ENCODE peak calls at places on chromosomes 12 and 14, in ten cellular contexts. J is IMR-90; P is CD4-positive, alpha-beta memory T cell; L is brain microvascular endothelial cell; O is Karpas-422; G is heart left ventricle; K is BE2C; M is testis; Y is tibial artery; B is GM06990. Z is an unnamed sample. For H3K36me3, the result is how much of the 10 kb centered on the place peaks cover.

GRCh38 chr14:50452979-50453705 is 56.5 kb upstream of the CDKL1 start:
- DNase-seq in M (no peak), K (no peak), J (peak), Y (no peak), O (no peak), G (no peak), L (peak), P (no peak), B (no peak), Z (no peak)

GRCh38 chr12:62860501-62861156 is 74.3 kb downstream of the PPM1H start:
- DNase-seq in K (no peak), L (peak), Y (no peak), M (peak), O (no peak), J (peak), G (no peak), P (no peak), B (no peak), Z (no peak)

GRCh38 chr12:2251485-2252179 is 198.8 kb downstream of the CACNA1C start:
- DNase-seq in O (no peak), M (no peak), Y (no peak), J (peak), L (no peak), B (no peak), P (no peak), K (no peak), G (no peak), Z (no peak)

GRCh38 chr14:22213110-22213509 is 375.9 kb downstream of the DAD1 start:
- DNase-seq in M (no peak), K (no peak), O (no peak), Y (no peak), L (no peak), B (no peak), J (peak), P (no peak), G (no peak), Z (no peak)

GRCh38 chr14:89348726-89349125 is 68.3 kb downstream of the FOXN3 start:
- DNase-seq in O (no peak), G (no peak), Y (no peak), M (no peak), K (no peak), B (no peak), P (no peak), J (no peak), L (no peak), Z (no peak)

GRCh38 chr12:45050751-45051489 is at the start of gene DBX2:
- DNase-seq in L (no peak), P (no peak), G (no peak), J (no peak), M (peak), K (no peak), O (no peak), B (peak), Y (no peak), Z (peak)

GRCh38 chr14:88535149-88535548 is 19.7 kb downstream of the PTPN21 start:
- DNase-seq in Y (no peak), B (no peak), J (no peak), L (no peak), O (no peak), P (no peak), G (no peak), K (no peak), M (no peak), Z (no peak)

GRCh38 chr12:2243275-2243674 is 190.5 kb downstream of the CACNA1C start:
- DNase-seq in P (no peak), M (no peak), G (no peak), Y (no peak), O (no peak), J (peak), L (no peak), K (no peak), B (no peak), Z (no peak)

GRCh38 chr12:27523305-27523641 is 733 bp upstream of the PPFIBP1 start:
- DNase-seq in O (no peak), L (no peak), K (no peak), B (no peak), Y (no peak), M (no peak), P (no peak), J (no peak), G (no peak), Z (no peak)

GRCh38 chr14:103748539-103748867 is 32.9 kb downstream of the ZFYVE21 start:
- DNase-seq in B (no peak), Y (no peak), L (no peak), O (no peak), P (peak), G (no peak), M (no peak), J (no peak), K (no peak), Z (no peak)

GRCh38 chr14:103246089-103246488 is 87.9 kb upstream of the EIF5 start:
- DNase-seq in G (no peak), K (no peak), M (no peak), O (no peak), B (no peak), P (no peak), L (no peak), J (no peak), Y (no peak), Z (no peak)

GRCh38 chr12:22103418-22103817 is 57.4 kb downstream of the CMAS start:
- DNase-seq in L (no peak), J (no peak), B (no peak), M (no peak), K (no peak), O (no peak), Y (no peak), G (no peak), P (no peak), Z (no peak)

GRCh38 chr12:39571351-39571750 is 48.3 kb downstream of the ABCD2 start:
- DNase-seq in G (no peak), P (no peak), M (no peak), K (no peak), L (no peak), Y (no peak), J (no peak), B (no peak), O (no peak), Z (no peak)

GRCh38 chr14:105913221-105913620 is 386.8 kb downstream of the TMEM121 start:
- DNase-seq in M (no peak), B (no peak), L (no peak), P (no peak), J (no peak), K (no peak), Y (no peak), O (no peak), G (peak), Z (peak)

GRCh38 chr14:34931206-34931605 is 51.6 kb upstream of the SRP54 start:
- DNase-seq in J (peak), G (no peak), O (no peak), B (no peak), Y (no peak), K (no peak), P (peak), L (no peak), M (no peak), Z (no peak)

GRCh38 chr14:79598339-79598738 is 613.0 kb downstream of the DIO2 start:
- DNase-seq in G (no peak), M (no peak), L (peak), J (peak), P (no peak), B (no peak), Y (no peak), O (no peak), K (no peak), Z (no peak)

GRCh38 chr14:24851837-24852236 is 198.1 kb downstream of the STXBP6 start:
- DNase-seq in K (no peak), B (no peak), O (no peak), J (peak), M (no peak), L (no peak), P (no peak), Y (no peak), G (no peak), Z (no peak)

GRCh38 chr14:101200008-101200649 is 296.6 kb upstream of the RTL1 start:
- DNase-seq in M (no peak), G (no peak), P (no peak), J (no peak), B (no peak), O (no peak), Y (no peak), L (no peak), K (no peak), Z (no peak)

GRCh38 chr14:71574976-71575375 is 357.3 kb upstream of the RGS6 start:
- DNase-seq in M (peak), K (no peak), P (no peak), B (no peak), G (no peak), Y (no peak), L (peak), J (peak), O (no peak), Z (no peak)

GRCh38 chr14:90416649-90417237 is 19.9 kb downstream of the CALM1 start:
- DNase-seq in L (no peak), P (no peak), O (no peak), G (no peak), J (no peak), B (no peak), K (no peak), M (no peak), Y (no peak), Z (no peak)

GRCh38 chr14:36973806-36974442 is 198.5 kb downstream of the SLC25A21 start:
- DNase-seq in B (no peak), K (no peak), M (no peak), J (peak), Y (no peak), P (no peak), L (peak), O (no peak), G (no peak), Z (no peak)

GRCh38 chr12:67331123-67331522 is 62.0 kb downstream of the CAND1 start:
- DNase-seq in P (no peak), M (no peak), B (no peak), G (no peak), J (no peak), Y (no peak), L (no peak), O (no peak), K (no peak), Z (no peak)

GRCh38 chr14:54737132-54737711 is 165.4 kb downstream of the GCH1 start:
- DNase-seq in J (peak), P (no peak), O (no peak), G (no peak), B (no peak), M (no peak), L (peak), K (no peak), Y (no peak), Z (no peak)

GRCh38 chr14:103108749-103109207 is 14.3 kb downstream of the EXOC3L4 start:
- DNase-seq in J (peak), P (no peak), Y (no peak), G (no peak), O (no peak), M (no peak), B (peak), K (no peak), L (no peak), Z (peak)

GRCh38 chr14:105020815-105021655 is at the start of gene CDCA4:
- DNase-seq in K (peak), M (peak), Y (peak), P (peak), L (peak), O (peak), B (peak), J (peak), G (peak), Z (peak)

GRCh38 chr14:22433059-22433458 is 156.0 kb downstream of the DAD1 start:
- DNase-seq in Y (no peak), B (no peak), P (no peak), J (no peak), G (no peak), O (peak), L (no peak), K (no peak), M (no peak), Z (no peak)

GRCh38 chr12:76820888-76821482 is 57.1 kb downstream of the ZDHHC17 start:
- DNase-seq in K (peak), O (peak), Y (no peak), L (peak), P (no peak), J (peak), B (no peak), G (no peak), M (peak), Z (no peak)

GRCh38 chr12:55172686-55173085 is 46.5 kb downstream of the OR9K2 start:
- DNase-seq in P (no peak), B (no peak), Y (no peak), G (no peak), O (no peak), L (no peak), M (no peak), K (no peak), J (no peak), Z (no peak)

GRCh38 chr12:100229036-100229635 is 28.5 kb downstream of the ACTR6 start:
- DNase-seq in J (peak), B (no peak), G (no peak), M (no peak), O (peak), Y (no peak), L (no peak), P (no peak), K (no peak), Z (no peak)

GRCh38 chr14:90551070-90551704 is 154.4 kb downstream of the CALM1 start:
- DNase-seq in G (no peak), J (peak), B (no peak), Y (no peak), P (no peak), L (peak), O (no peak), M (peak), K (no peak), Z (no peak)

GRCh38 chr12:99704036-99704435 is 56.5 kb downstream of the GARIN6 start:
- DNase-seq in G (no peak), Y (no peak), K (no peak), J (no peak), O (no peak), B (no peak), P (no peak), M (no peak), L (no peak), Z (no peak)

GRCh38 chr12:109554761-109555160 is 18.5 kb downstream of the MMAB start:
- DNase-seq in P (no peak), K (no peak), O (no peak), J (no peak), G (no peak), Y (no peak), M (no peak), L (no peak), B (no peak), Z (no peak)

GRCh38 chr12:94994312-94994711 is 9.2 kb downstream of the NDUFA12 start:
- DNase-seq in O (no peak), Y (no peak), G (no peak), J (peak), B (no peak), L (peak), M (no peak), P (no peak), K (no peak), Z (no peak)

DNA sequence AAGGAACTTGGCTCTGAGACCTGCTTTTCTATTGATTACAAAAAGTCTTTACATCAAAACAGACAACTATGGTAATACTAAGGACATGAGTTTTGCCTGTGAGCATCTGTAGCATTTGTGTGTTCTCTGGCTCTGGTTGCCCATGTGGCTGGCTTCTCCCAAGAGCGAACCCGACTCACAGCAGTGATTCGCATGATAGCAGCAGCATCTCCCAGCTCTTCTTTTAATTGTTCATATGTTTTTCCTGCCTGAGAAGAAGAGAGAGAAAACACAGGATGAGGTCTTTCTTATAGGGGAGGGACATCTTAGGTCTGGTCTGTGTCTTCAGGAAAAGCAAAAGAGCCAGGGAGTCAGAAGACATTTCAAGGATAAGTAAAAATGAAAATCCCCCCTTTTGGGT is 17.6 kb downstream of the AVIL start:
- DNase-seq in J (no peak), M (no peak), O (no peak), P (no peak), K (no peak), Y (no peak), G (no peak), L (no peak), B (no peak), Z (no peak)
- H3K36me3 ChIP-seq in J (under half), M (under half), O (under half), P (under half), K (under half), Y (under half), G (half or more), L (under half), B (under half), Z (half or more)

GRCh38 chr12:56172839-56173238 is 14.7 kb downstream of the MYL6 start:
- DNase-seq in B (no peak), K (no peak), O (no peak), G (no peak), J (no peak), P (no peak), Y (no peak), M (no peak), L (no peak), Z (no peak)
- H3K36me3 ChIP-seq in B (under half), K (half or more), O (under half), G (half or more), J (half or more), P (half or more), Y (half or more), M (under half), L (half or more), Z (half or more)

GRCh38 chr12:79841248-79841877 is 93.5 kb downstream of the PPP1R12A start:
- DNase-seq in P (no peak), K (no peak), J (no peak), Y (no peak), G (no peak), M (no peak), L (no peak), B (no peak), O (no peak), Z (no peak)
- H3K36me3 ChIP-seq in P (under half), K (under half), J (under half), Y (under half), G (under half), M (under half), L (under half), B (under half), O (half or more), Z (under half)

GRCh38 chr14:92258934-92259333 is 64.0 kb upstream of the SLC24A4 start:
- DNase-seq in L (no peak), K (peak), P (no peak), M (peak), O (peak), B (peak), Y (no peak), G (no peak), J (no peak), Z (no peak)

GRCh38 chr14:92248638-92249037 is 74.3 kb upstream of the SLC24A4 start:
- DNase-seq in K (no peak), P (no peak), G (no peak), B (no peak), Y (no peak), O (no peak), L (no peak), M (no peak), J (no peak), Z (no peak)

GRCh38 chr14:92252291-92252690 is 70.7 kb upstream of the SLC24A4 start:
- DNase-seq in L (no peak), Y (no peak), J (no peak), M (peak), B (no peak), G (no peak), O (no peak), K (no peak), P (no peak), Z (no peak)

GRCh38 chr14:92254786-92255185 is 68.2 kb upstream of the SLC24A4 start:
- DNase-seq in M (peak), Y (peak), L (peak), K (no peak), B (no peak), J (peak), G (peak), O (no peak), P (no peak), Z (no peak)

DNA sequence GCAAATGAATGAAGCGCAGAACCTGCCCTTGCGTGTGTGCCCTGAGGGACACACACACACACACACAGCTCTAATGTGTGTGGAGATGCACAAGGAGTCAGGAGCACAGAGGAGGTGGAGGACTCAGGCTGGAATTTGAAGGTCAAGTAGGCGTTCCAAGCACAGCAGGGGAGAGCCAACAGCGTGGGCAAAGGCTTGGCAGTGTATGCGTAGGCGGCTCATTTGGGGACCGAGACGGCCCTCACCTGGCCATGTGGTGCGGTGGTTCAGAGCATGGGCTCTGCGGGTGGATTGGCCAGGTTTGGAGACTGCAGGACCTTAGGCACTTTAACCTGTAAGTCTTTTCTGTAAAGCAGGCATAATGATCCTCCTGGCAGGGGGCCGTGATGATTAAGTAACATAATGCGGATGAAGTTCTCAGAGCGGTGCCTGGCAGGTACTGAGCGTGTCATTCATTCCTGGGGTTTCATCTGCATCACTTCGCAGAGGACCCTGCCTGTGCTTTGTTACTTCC is 69.5 kb upstream of the SLC24A4 start:
- DNase-seq in L (no peak), J (no peak), M (peak), Y (no peak), P (no peak), O (no peak), K (no peak), G (no peak), B (no peak), Z (peak)
- H3K36me3 ChIP-seq in L (under half), J (under half), M (under half), Y (under half), P (under half), O (under half), K (under half), G (under half), B (under half), Z (under half)

DNA sequence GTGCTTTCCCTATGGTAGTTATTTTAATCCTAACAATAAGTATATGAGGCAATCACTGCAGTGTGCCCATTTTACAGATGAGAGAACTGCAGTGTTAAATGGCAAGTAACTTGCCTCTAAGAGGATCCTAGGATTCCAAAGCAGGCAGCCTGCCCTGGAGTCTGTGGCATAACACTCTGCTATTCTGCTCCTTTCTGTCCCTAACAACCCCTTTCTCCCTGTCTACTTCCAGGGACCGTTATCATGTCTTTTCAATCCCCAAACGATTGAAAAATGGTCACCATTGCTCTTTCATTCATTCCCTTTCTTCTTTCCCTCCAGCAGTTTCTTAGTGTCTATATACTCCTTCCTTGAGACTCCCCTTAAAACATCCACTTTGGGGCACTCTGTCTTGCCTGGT is 1.3 kb upstream of the ANO2 start:
- DNase-seq in B (no peak), K (no peak), O (peak), Y (no peak), M (no peak), L (no peak), P (no peak), J (no peak), G (no peak), Z (no peak)
- H3K36me3 ChIP-seq in B (under half), K (under half), O (under half), Y (under half), M (under half), L (under half), P (under half), J (under half), G (under half), Z (under half)

GRCh38 chr14:52000631-52001030 is 11.3 kb downstream of the RTRAF start:
- DNase-seq in G (no peak), M (no peak), K (no peak), J (no peak), B (no peak), O (no peak), P (no peak), L (no peak), Y (no peak), Z (no peak)
- H3K36me3 ChIP-seq in G (under half), M (under half), K (half or more), J (under half), B (under half), O (half or more), P (half or more), L (under half), Y (under half), Z (half or more)

GRCh38 chr12:65501935-65502334 is 223.5 kb downstream of the MSRB3 start:
- DNase-seq in O (no peak), B (no peak), Y (no peak), P (no peak), M (no peak), G (no peak), L (no peak), K (no peak), J (no peak), Z (no peak)
- H3K36me3 ChIP-seq in O (under half), B (under half), Y (under half), P (under half), M (under half), G (under half), L (under half), K (under half), J (under half), Z (under half)